ENCODE peak calls at places on chromosomes 11 and 22, in ten cellular contexts. One of them, this sample, is unnamed.

GRCh38 chr11:128848815-128849455 is 18.2 kb downstream of the KCNJ1 start:
- DNase-seq in GM12892: peak
- DNase-seq in neural crest cell: peak
- DNase-seq in endothelial cell of umbilical vein: peak
- DNase-seq in heart left ventricle: peak
- DNase-seq in NCI-H187: no peak
- DNase-seq in B cell: peak
- DNase-seq in NCI-H748 treated with DMSO at 0.1 percent for 48 hours: no peak
- DNase-seq in AG08396: peak
- DNase-seq in memory B cell: peak
- DNase-seq in this sample: peak

GRCh38 chr11:3816673-3817072 is 8.3 kb downstream of the PGAP2 start:
- DNase-seq in GM12892: no peak
- DNase-seq in AG08396: no peak
- DNase-seq in endothelial cell of umbilical vein: no peak
- DNase-seq in NCI-H187: no peak
- DNase-seq in neural crest cell: no peak
- DNase-seq in heart left ventricle: no peak
- DNase-seq in B cell: no peak
- DNase-seq in NCI-H748 treated with DMSO at 0.1 percent for 48 hours: no peak
- DNase-seq in memory B cell: no peak
- DNase-seq in this sample: no peak

GRCh38 chr22:19065298-19065859 is 56.8 kb downstream of the DGCR2 start:
- DNase-seq in AG08396: no peak
- DNase-seq in NCI-H187: no peak
- DNase-seq in GM12892: no peak
- DNase-seq in NCI-H748 treated with DMSO at 0.1 percent for 48 hours: no peak
- DNase-seq in B cell: no peak
- DNase-seq in neural crest cell: no peak
- DNase-seq in heart left ventricle: no peak
- DNase-seq in endothelial cell of umbilical vein: no peak
- DNase-seq in memory B cell: no peak
- DNase-seq in this sample: no peak

GRCh38 chr11:75270896-75271415 is 30.4 kb downstream of the TPBGL start:
- DNase-seq in NCI-H748 treated with DMSO at 0.1 percent for 48 hours: no peak
- DNase-seq in neural crest cell: no peak
- DNase-seq in AG08396: peak
- DNase-seq in B cell: peak
- DNase-seq in NCI-H187: no peak
- DNase-seq in heart left ventricle: peak
- DNase-seq in endothelial cell of umbilical vein: peak
- DNase-seq in memory B cell: no peak
- DNase-seq in GM12892: no peak
- DNase-seq in this sample: peak

GRCh38 chr11:7595016-7595869 is 78.1 kb downstream of the CYB5R2 start:
- DNase-seq in neural crest cell: no peak
- DNase-seq in NCI-H748 treated with DMSO at 0.1 percent for 48 hours: no peak
- DNase-seq in endothelial cell of umbilical vein: no peak
- DNase-seq in heart left ventricle: no peak
- DNase-seq in memory B cell: no peak
- DNase-seq in GM12892: no peak
- DNase-seq in AG08396: no peak
- DNase-seq in NCI-H187: no peak
- DNase-seq in B cell: no peak
- DNase-seq in this sample: no peak

GRCh38 chr22:38842512-38843200 is 1.2 kb downstream of the NPTXR start:
- DNase-seq in endothelial cell of umbilical vein: no peak
- DNase-seq in B cell: no peak
- DNase-seq in NCI-H187: no peak
- DNase-seq in memory B cell: no peak
- DNase-seq in neural crest cell: no peak
- DNase-seq in NCI-H748 treated with DMSO at 0.1 percent for 48 hours: no peak
- DNase-seq in GM12892: no peak
- DNase-seq in heart left ventricle: no peak
- DNase-seq in AG08396: no peak
- DNase-seq in this sample: no peak

GRCh38 chr11:133833101-133833898 is 12.0 kb downstream of the SPATA19 start:
- DNase-seq in neural crest cell: no peak
- DNase-seq in B cell: no peak
- DNase-seq in endothelial cell of umbilical vein: no peak
- DNase-seq in memory B cell: no peak
- DNase-seq in GM12892: no peak
- DNase-seq in NCI-H748 treated with DMSO at 0.1 percent for 48 hours: no peak
- DNase-seq in NCI-H187: no peak
- DNase-seq in heart left ventricle: no peak
- DNase-seq in AG08396: no peak
- DNase-seq in this sample: no peak

GRCh38 chr11:92702771-92703170 is 266.7 kb upstream of the MTNR1B start:
- DNase-seq in NCI-H187: no peak
- DNase-seq in NCI-H748 treated with DMSO at 0.1 percent for 48 hours: no peak
- DNase-seq in endothelial cell of umbilical vein: no peak
- DNase-seq in GM12892: no peak
- DNase-seq in memory B cell: no peak
- DNase-seq in heart left ventricle: no peak
- DNase-seq in B cell: no peak
- DNase-seq in AG08396: no peak
- DNase-seq in neural crest cell: no peak
- DNase-seq in this sample: no peak

GRCh38 chr22:46684706-46685105 is 53.3 kb downstream of the CERK start:
- DNase-seq in NCI-H748 treated with DMSO at 0.1 percent for 48 hours: no peak
- DNase-seq in heart left ventricle: no peak
- DNase-seq in endothelial cell of umbilical vein: no peak
- DNase-seq in neural crest cell: no peak
- DNase-seq in GM12892: peak
- DNase-seq in B cell: peak
- DNase-seq in NCI-H187: no peak
- DNase-seq in memory B cell: peak
- DNase-seq in AG08396: no peak
- DNase-seq in this sample: no peak

GRCh38 chr11:115761348-115761747 is 257.1 kb upstream of the CADM1 start:
- DNase-seq in NCI-H748 treated with DMSO at 0.1 percent for 48 hours: no peak
- DNase-seq in memory B cell: no peak
- DNase-seq in GM12892: no peak
- DNase-seq in neural crest cell: no peak
- DNase-seq in endothelial cell of umbilical vein: no peak
- DNase-seq in B cell: no peak
- DNase-seq in NCI-H187: no peak
- DNase-seq in AG08396: no peak
- DNase-seq in heart left ventricle: no peak
- DNase-seq in this sample: no peak

GRCh38 chr11:62472063-62472884 is 53.4 kb downstream of the SCGB1A1 start:
- DNase-seq in endothelial cell of umbilical vein: no peak
- DNase-seq in NCI-H748 treated with DMSO at 0.1 percent for 48 hours: no peak
- DNase-seq in memory B cell: no peak
- DNase-seq in NCI-H187: no peak
- DNase-seq in neural crest cell: no peak
- DNase-seq in AG08396: peak
- DNase-seq in GM12892: no peak
- DNase-seq in B cell: no peak
- DNase-seq in heart left ventricle: no peak
- DNase-seq in this sample: no peak